ENCODE peak calls at places on chromosomes 5 and 9, in five cellular contexts. L is endodermal cell; I is GM23248; B is naive thymus-derived CD4-positive, alpha-beta T cell; F is CD8-positive, alpha-beta T cell. K is an unnamed sample.

GRCh38 chr5:122078116-122078865 is at the start of gene LOX:
- DNase-seq in L (peak; percentile 76), I (peak; percentile 98), B (no peak), F (no peak), K (no peak)

GRCh38 chr5:111071413-111071812 is at the start of gene TSLP:
- DNase-seq in L (no peak), I (no peak), F (no peak), B (no peak), K (no peak)

GRCh38 chr5:68846828-68847227 is 247.0 kb upstream of the SLC30A5 start:
- DNase-seq in I (no peak), B (no peak), F (no peak), L (no peak), K (no peak)

GRCh38 chr9:75814667-75815066 is 75.8 kb upstream of the PCSK5 start:
- DNase-seq in L (no peak), B (no peak), I (no peak), F (no peak), K (no peak)

GRCh38 chr5:15501057-15501791 is 1.2 kb downstream of the FBXL7 start:
- DNase-seq in L (peak; percentile 86), B (no peak), F (no peak), I (peak; percentile 91), K (no peak)

GRCh38 chr5:5777013-5777412 is 354.5 kb downstream of the ICE1 start:
- DNase-seq in F (no peak), B (no peak), L (no peak), I (no peak), K (no peak)

GRCh38 chr9:91784673-91785402 is 165.2 kb downstream of the ROR2 start:
- DNase-seq in B (no peak), I (no peak), F (no peak), L (peak; percentile 24), K (no peak)

GRCh38 chr9:117080996-117081395 is 333.9 kb downstream of the ASTN2 start:
- DNase-seq in I (no peak), F (no peak), L (no peak), B (no peak), K (no peak)

GRCh38 chr5:78727786-78728761 is 79.5 kb upstream of the LHFPL2 start:
- DNase-seq in I (no peak), F (no peak), B (no peak), L (no peak), K (no peak)

DNA sequence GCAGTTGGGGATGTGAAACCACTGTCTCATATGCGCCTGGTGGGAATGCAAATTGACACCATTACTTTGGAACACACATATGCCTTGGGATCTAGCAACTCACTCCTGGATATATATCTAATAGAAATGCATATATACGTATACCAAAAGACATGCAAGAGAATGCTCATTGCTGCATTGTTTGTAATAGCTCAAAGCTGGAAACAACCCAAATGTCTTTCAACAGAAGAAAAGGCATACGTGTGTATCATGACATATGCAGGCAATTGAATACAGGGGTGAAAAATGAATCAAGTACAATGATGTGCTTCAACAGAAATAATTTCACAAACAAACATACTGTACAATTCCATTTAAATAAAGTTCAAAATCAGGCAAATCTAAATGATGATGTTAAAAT is 153.4 kb downstream of the CARTPT start:
- DNase-seq in B (no peak), L (no peak), I (no peak), F (no peak), K (no peak)
- H3K27ac ChIP-seq in B (no peak overlapping the region), L (no peak overlapping the region), I (no peak overlapping the region), F (no peak overlapping the region), K (no peak overlapping the region)

DNA sequence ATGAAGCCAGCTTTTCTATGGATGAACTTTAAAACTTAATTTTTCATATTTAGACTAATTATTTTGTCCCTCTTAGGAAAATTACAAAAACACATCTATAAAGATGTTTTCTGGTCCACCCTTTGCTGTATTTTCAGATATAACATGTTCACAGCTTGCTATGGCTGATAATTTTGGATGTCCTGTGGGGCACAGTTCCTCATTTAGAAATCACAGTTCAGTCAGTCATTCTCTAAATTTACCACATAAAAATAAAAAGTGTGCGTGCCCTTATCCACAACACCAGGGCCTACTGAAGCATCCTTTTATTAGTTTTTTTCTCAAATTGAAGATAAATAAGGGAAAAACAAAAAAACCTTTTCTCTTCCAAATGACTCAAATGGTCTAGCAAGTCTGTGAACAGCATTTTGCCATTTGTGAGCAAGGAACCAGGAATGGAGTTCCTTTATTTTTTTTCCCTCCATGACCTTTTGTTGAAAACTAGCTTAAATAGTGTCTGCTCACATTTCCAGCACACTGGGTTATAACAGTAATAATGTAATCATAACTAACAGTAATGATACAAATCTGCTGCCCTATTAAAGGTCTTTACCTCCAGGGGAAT is 87.1 kb downstream of the CEMIP2 start:
- DNase-seq in B (no peak), I (peak; percentile 79), L (no peak), F (no peak), K (no peak)
- H3K4me1 ChIP-seq in B (peaks cover 17% of the 10 kb centered on the region), I (peaks cover 73% of the 10 kb centered on the region), L (peaks cover 6% of the 10 kb centered on the region), F (peaks cover 23% of the 10 kb centered on the region), K (peaks cover 28% of the 10 kb centered on the region)

DNA sequence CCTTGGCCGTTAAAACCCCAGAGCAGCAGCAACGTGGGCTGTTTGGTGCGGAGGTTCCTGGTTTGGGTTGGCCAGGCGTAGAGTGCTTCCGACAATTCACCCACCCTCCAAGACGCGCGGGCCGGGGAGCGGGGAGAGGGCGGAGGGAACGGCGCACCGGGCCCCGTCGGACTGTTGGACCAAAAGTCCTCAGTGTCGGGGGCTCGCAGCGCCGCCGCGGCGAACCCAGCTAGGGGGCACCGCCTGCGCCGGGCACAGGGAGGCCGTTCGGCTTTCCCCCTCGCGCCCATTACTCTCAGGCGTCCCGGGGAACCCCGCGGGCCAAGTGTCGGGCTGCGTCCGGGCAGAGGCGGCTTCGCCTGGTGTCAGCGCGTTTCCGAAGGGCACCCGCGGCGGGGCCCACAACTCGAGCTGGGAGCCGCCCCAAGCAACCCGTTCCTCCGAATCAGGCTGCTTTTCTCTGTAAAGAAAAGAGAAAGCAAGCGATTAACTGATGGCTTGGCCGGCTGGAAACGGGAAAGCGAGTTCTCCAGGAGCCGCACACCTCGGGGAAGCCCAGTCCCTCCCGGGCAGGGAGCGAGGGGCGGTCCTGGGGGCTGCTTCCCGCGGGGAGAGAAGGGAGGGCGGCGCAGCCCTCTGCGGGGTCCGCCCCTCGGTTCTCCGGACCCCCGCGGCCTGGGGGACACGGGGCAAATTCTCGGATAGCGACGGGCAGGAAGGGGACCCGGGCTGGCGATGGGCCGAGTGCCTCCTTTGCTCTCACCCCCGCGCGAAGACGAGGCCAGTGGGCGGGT is 145.5 kb downstream of the ERCC6L2 start:
- DNase-seq in F (peak; percentile 72), I (peak; percentile 55), B (peak; percentile 44), L (peak; percentile 76), K (no peak)
- H3K27ac ChIP-seq in F (peak overlapping the region; percentile 74), I (no peak overlapping the region), B (peak overlapping the region; percentile 72), L (no peak overlapping the region), K (peak overlapping the region; percentile 20)

DNA sequence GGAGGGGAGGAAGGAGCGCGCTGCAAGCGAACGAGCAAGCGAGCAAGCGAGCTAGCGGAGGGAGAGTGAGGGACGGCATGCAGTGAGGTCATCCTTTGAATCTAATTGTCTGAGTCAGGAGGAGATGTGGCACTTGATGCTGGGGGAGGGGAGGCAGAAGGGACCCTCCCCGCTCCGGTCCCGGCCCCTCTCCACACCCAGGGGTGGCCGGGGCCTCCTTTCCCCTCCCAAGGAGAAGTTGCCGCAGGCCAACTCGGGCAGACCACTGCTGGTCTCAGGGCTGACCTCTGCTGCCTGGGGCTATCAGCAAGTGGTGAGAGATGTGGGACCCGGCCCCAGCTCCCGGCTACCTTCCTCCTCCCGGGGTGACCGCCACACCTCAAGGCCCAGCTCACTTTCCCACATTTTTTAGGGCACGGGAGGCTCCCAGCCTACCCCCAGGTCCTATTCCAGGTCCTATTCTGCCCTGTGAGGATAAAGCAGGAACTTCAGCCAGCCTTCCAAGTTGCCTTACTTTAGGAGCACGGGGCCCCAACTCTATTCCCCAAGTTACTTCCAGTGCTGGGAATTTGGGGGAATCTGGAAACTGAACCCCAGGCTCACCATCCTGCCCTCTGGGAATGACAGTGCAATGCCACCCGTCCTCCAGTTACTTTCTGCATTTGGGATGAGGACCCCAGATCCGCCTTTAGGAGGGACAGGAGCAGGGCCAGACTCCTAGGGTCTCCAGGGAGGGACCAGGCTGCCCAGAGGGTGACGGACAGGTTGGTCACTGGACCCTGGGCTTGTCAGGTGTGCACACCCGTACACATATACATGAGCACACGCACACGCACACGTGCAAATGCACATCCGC is 11.1 kb downstream of the CNTFR start:
- DNase-seq in B (no peak), F (no peak), I (peak; percentile 77), L (peak; percentile 86), K (no peak)
- H3K4me1 ChIP-seq in B (peaks cover 5% of the 10 kb centered on the region), F (peaks cover 8% of the 10 kb centered on the region), I (no peaks in the 10 kb centered on the region), L (peaks cover 8% of the 10 kb centered on the region), K (peaks cover 11% of the 10 kb centered on the region)

GRCh38 chr9:27429917-27430316 is 94.2 kb upstream of the IFNK start:
- DNase-seq in L (no peak), F (no peak), B (no peak), I (no peak), K (no peak)

GRCh38 chr9:27426717-27427645 is 97.1 kb upstream of the IFNK start:
- DNase-seq in B (no peak), I (peak; percentile 36), F (no peak), L (peak; percentile 71), K (no peak)

GRCh38 chr9:27430754-27431540 is 93.1 kb upstream of the IFNK start:
- DNase-seq in L (no peak), I (no peak), B (no peak), F (no peak), K (no peak)

GRCh38 chr9:27431573-27431972 is 92.5 kb upstream of the IFNK start:
- DNase-seq in F (no peak), B (no peak), L (no peak), I (no peak), K (no peak)

DNA sequence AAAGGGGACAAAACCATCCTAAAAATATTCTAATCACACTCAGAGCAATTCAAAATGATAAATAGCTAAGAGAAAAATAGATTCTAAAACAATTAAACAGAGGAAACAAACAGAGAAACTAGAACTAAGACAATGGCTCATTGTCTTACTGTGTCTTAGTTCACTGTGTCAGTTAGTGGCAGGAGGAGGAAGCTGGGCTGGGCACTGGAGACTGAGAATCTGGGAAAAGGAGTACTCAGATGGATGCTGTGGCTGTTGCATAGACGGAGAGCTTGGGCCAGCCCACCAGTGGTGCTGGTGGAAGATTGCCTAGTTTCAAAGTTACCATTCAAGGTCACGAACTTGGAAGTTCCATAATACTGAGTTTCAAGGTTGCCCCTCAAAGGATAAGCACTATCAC is 94.7 kb upstream of the IFNK start:
- DNase-seq in B (no peak), I (no peak), L (no peak), F (no peak), K (no peak)
- H3K27ac ChIP-seq in B (no peak overlapping the region), I (no peak overlapping the region), L (no peak overlapping the region), F (no peak overlapping the region), K (no peak overlapping the region)

DNA sequence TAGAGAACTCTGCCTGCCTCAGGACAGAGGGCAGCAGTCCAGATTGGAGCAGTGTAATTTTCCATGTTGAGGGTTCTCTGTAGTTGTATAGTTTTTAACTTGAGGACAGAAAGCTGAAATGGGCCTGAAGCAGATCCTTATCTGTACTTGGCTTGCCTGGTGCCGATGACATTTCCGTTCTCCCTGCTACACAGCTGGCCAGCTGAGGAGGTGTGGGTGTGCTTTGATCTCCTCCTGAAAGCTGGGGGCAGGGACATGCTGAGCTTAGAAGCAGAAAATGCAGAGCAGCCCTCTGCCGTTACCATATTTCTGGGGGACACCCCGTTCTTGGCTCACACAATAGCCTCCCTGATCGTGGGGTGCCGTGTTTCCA is 10.4 kb downstream of the GLRX start:
- DNase-seq in B (no peak), I (peak; percentile 18), L (peak; percentile 41), F (no peak), K (peak; percentile 21)
- H3K4me1 ChIP-seq in B (peaks cover 76% of the 10 kb centered on the region), I (peaks cover 29% of the 10 kb centered on the region), L (peaks cover 13% of the 10 kb centered on the region), F (peaks cover 87% of the 10 kb centered on the region), K (peaks cover 81% of the 10 kb centered on the region)

DNA sequence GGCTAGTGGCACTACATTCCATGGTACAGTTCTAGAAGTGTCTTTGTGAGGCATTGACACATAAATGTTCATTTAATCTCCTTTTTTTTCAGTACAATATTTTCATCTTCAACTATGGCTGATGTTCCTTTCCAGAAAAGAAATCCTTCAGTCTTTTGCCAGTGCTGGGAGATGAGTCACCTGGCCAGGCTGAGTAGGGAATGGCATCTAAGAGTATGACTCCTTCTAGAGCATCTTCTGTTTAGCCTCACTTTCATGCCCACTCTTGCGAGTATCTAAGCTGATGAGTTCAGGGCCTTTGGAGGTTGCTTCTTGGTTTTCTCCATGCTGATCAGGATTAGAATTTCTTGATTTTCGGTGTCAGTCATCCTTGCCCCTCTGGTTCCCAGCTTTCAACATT is 124.4 kb downstream of the SLC28A3 start:
- DNase-seq in I (peak; percentile 55), L (no peak), B (no peak), F (no peak), K (no peak)
- H3K27ac ChIP-seq in I (no peak overlapping the region), L (no peak overlapping the region), B (no peak overlapping the region), F (no peak overlapping the region), K (no peak overlapping the region)